ENCODE peak calls at places on chromosome 2, in nine cellular contexts. L, R, I, N, Y, J, P, A and K are unnamed samples.

GRCh38 chr2:97935719-97936161 is 60.0 kb downstream of the TMEM131 start:
- DNase-seq in R (no peak), Y (no peak), N (no peak), J (no peak), P (no peak), I (peak), L (no peak), A (no peak), K (no peak)

GRCh38 chr2:158243392-158243791 is 141.7 kb downstream of the UPP2 start:
- DNase-seq in L (no peak), R (no peak), A (no peak), I (no peak), J (no peak), Y (no peak), N (no peak), P (no peak), K (no peak)

GRCh38 chr2:235936493-235936892 is 231.7 kb downstream of the GBX2 start:
- DNase-seq in R (no peak), A (no peak), L (no peak), J (no peak), N (no peak), P (no peak), I (no peak), Y (no peak), K (no peak)

GRCh38 chr2:56465491-56465890 is 281.7 kb downstream of the CCDC85A start:
- DNase-seq in P (no peak), N (no peak), L (no peak), I (peak), J (no peak), A (no peak), Y (no peak), R (no peak), K (no peak)

GRCh38 chr2:132751838-132752237 is 81.8 kb upstream of the LYPD1 start:
- DNase-seq in L (no peak), N (no peak), R (no peak), J (no peak), P (no peak), I (no peak), A (no peak), Y (no peak), K (no peak)

GRCh38 chr2:187497858-187498463 is 49.9 kb upstream of the CALCRL start:
- DNase-seq in N (no peak), R (no peak), J (no peak), A (no peak), L (no peak), Y (no peak), I (no peak), P (no peak), K (no peak)

GRCh38 chr2:110120171-110121051 is 4.8 kb upstream of the MALL start:
- DNase-seq in L (peak), R (no peak), Y (no peak), N (no peak), J (no peak), P (no peak), A (no peak), I (peak), K (no peak)

GRCh38 chr2:205352593-205352992 is 329.7 kb upstream of the NRP2 start:
- DNase-seq in L (no peak), A (no peak), R (no peak), Y (no peak), P (no peak), N (no peak), I (peak), J (no peak), K (no peak)

GRCh38 chr2:208671312-208671711 is 264.7 kb downstream of the PTH2R start:
- DNase-seq in I (no peak), J (no peak), N (no peak), R (no peak), P (no peak), A (no peak), Y (no peak), L (no peak), K (no peak)

GRCh38 chr2:42929985-42930581 is 137.7 kb upstream of the HAAO start:
- DNase-seq in I (peak), J (peak), Y (peak), P (no peak), L (no peak), N (no peak), R (peak), A (no peak), K (no peak)